ENCODE peak calls at places on chromosome 6, in ten cellular contexts. One of them, this sample, is unnamed.

GRCh38 chr6:38367231-38367630 is 272.5 kb downstream of the BTBD9 start:
- DNase-seq in GM23338: no peak
- DNase-seq in fibroblast of mammary gland: no peak
- DNase-seq in fibroblast of the aortic adventitia: peak
- DNase-seq in cardiac fibroblast: no peak
- DNase-seq in ovary: no peak
- DNase-seq in OCI-LY7: no peak
- DNase-seq in BJ: no peak
- DNase-seq in PC-3: no peak
- DNase-seq in mammary epithelial cell: no peak
- DNase-seq in this sample: no peak

GRCh38 chr6:40585661-40586269 is 1.4 kb downstream of the LRFN2 start:
- DNase-seq in GM23338: peak
- DNase-seq in fibroblast of mammary gland: no peak
- DNase-seq in fibroblast of the aortic adventitia: no peak
- DNase-seq in cardiac fibroblast: no peak
- DNase-seq in ovary: peak
- DNase-seq in OCI-LY7: no peak
- DNase-seq in BJ: no peak
- DNase-seq in PC-3: no peak
- DNase-seq in mammary epithelial cell: no peak
- DNase-seq in this sample: no peak

GRCh38 chr6:107715523-107716321 is 108.4 kb downstream of the SCML4 start:
- DNase-seq in GM23338: no peak
- DNase-seq in fibroblast of mammary gland: no peak
- DNase-seq in fibroblast of the aortic adventitia: no peak
- DNase-seq in cardiac fibroblast: no peak
- DNase-seq in ovary: no peak
- DNase-seq in OCI-LY7: no peak
- DNase-seq in BJ: no peak
- DNase-seq in PC-3: no peak
- DNase-seq in mammary epithelial cell: no peak
- DNase-seq in this sample: no peak

GRCh38 chr6:83601119-83601518 is 88.8 kb downstream of the PRSS35 start:
- DNase-seq in GM23338: no peak
- DNase-seq in fibroblast of mammary gland: no peak
- DNase-seq in fibroblast of the aortic adventitia: peak
- DNase-seq in cardiac fibroblast: no peak
- DNase-seq in ovary: no peak
- DNase-seq in OCI-LY7: no peak
- DNase-seq in BJ: no peak
- DNase-seq in PC-3: no peak
- DNase-seq in mammary epithelial cell: no peak
- DNase-seq in this sample: no peak

GRCh38 chr6:50849781-50850180 is 31.1 kb downstream of the TFAP2B start:
- DNase-seq in GM23338: no peak
- DNase-seq in fibroblast of mammary gland: no peak
- DNase-seq in fibroblast of the aortic adventitia: no peak
- DNase-seq in cardiac fibroblast: no peak
- DNase-seq in ovary: no peak
- DNase-seq in OCI-LY7: no peak
- DNase-seq in BJ: no peak
- DNase-seq in PC-3: no peak
- DNase-seq in mammary epithelial cell: no peak
- DNase-seq in this sample: no peak

GRCh38 chr6:150018846-150019580 is 6.3 kb downstream of the RAET1L start:
- DNase-seq in GM23338: no peak
- DNase-seq in fibroblast of mammary gland: no peak
- DNase-seq in fibroblast of the aortic adventitia: no peak
- DNase-seq in cardiac fibroblast: no peak
- DNase-seq in ovary: no peak
- DNase-seq in OCI-LY7: no peak
- DNase-seq in BJ: no peak
- DNase-seq in PC-3: no peak
- DNase-seq in mammary epithelial cell: no peak
- DNase-seq in this sample: no peak

GRCh38 chr6:108800510-108800909 is 47.7 kb upstream of the ARMC2 start:
- DNase-seq in GM23338: no peak
- DNase-seq in fibroblast of mammary gland: peak
- DNase-seq in fibroblast of the aortic adventitia: peak
- DNase-seq in cardiac fibroblast: peak
- DNase-seq in ovary: no peak
- DNase-seq in OCI-LY7: no peak
- DNase-seq in BJ: no peak
- DNase-seq in PC-3: no peak
- DNase-seq in mammary epithelial cell: no peak
- DNase-seq in this sample: no peak

GRCh38 chr6:95413789-95414188 is 163.5 kb upstream of the MANEA start:
- DNase-seq in GM23338: peak
- DNase-seq in fibroblast of mammary gland: no peak
- DNase-seq in fibroblast of the aortic adventitia: no peak
- DNase-seq in cardiac fibroblast: no peak
- DNase-seq in ovary: no peak
- DNase-seq in OCI-LY7: no peak
- DNase-seq in BJ: no peak
- DNase-seq in PC-3: no peak
- DNase-seq in mammary epithelial cell: no peak
- DNase-seq in this sample: no peak

GRCh38 chr6:77231438-77232305 is 231.6 kb downstream of the HTR1B start:
- DNase-seq in GM23338: no peak
- DNase-seq in fibroblast of mammary gland: peak
- DNase-seq in fibroblast of the aortic adventitia: peak
- DNase-seq in cardiac fibroblast: no peak
- DNase-seq in ovary: no peak
- DNase-seq in OCI-LY7: no peak
- DNase-seq in BJ: no peak
- DNase-seq in PC-3: no peak
- DNase-seq in mammary epithelial cell: no peak
- DNase-seq in this sample: no peak

GRCh38 chr6:52390361-52390727 is 28.4 kb downstream of the PAQR8 start:
- DNase-seq in GM23338: no peak
- DNase-seq in fibroblast of mammary gland: peak
- DNase-seq in fibroblast of the aortic adventitia: peak
- DNase-seq in cardiac fibroblast: peak
- DNase-seq in ovary: no peak
- DNase-seq in OCI-LY7: peak
- DNase-seq in BJ: peak
- DNase-seq in PC-3: peak
- DNase-seq in mammary epithelial cell: peak
- DNase-seq in this sample: peak

GRCh38 chr6:14966111-14966901 is 279.6 kb upstream of the JARID2 start:
- DNase-seq in GM23338: peak
- DNase-seq in fibroblast of mammary gland: no peak
- DNase-seq in fibroblast of the aortic adventitia: peak
- DNase-seq in cardiac fibroblast: peak
- DNase-seq in ovary: no peak
- DNase-seq in OCI-LY7: no peak
- DNase-seq in BJ: no peak
- DNase-seq in PC-3: peak
- DNase-seq in mammary epithelial cell: no peak
- DNase-seq in this sample: peak

GRCh38 chr6:13273202-13273930 is 55.0 kb downstream of the TBC1D7 start:
- DNase-seq in GM23338: no peak
- DNase-seq in fibroblast of mammary gland: no peak
- DNase-seq in fibroblast of the aortic adventitia: no peak
- DNase-seq in cardiac fibroblast: no peak
- DNase-seq in ovary: no peak
- DNase-seq in OCI-LY7: no peak
- DNase-seq in BJ: no peak
- DNase-seq in PC-3: no peak
- DNase-seq in mammary epithelial cell: no peak
- DNase-seq in this sample: no peak
- TF ChIP-seq CTCF in GM23338: no peak
- TF ChIP-seq CTCF in fibroblast of mammary gland: no peak
- TF ChIP-seq CTCF in fibroblast of the aortic adventitia: no peak
- TF ChIP-seq CTCF in cardiac fibroblast: no peak
- TF ChIP-seq CTCF in ovary: no peak
- TF ChIP-seq CTCF in OCI-LY7: no peak
- TF ChIP-seq CTCF in BJ: no peak
- TF ChIP-seq CTCF in PC-3: no peak
- TF ChIP-seq CTCF in mammary epithelial cell: no peak
- TF ChIP-seq CTCF in this sample: no peak

GRCh38 chr6:134454794-134455193 is 136.9 kb upstream of the SGK1 start:
- DNase-seq in GM23338: no peak
- DNase-seq in fibroblast of mammary gland: no peak
- DNase-seq in fibroblast of the aortic adventitia: peak
- DNase-seq in cardiac fibroblast: no peak
- DNase-seq in ovary: no peak
- DNase-seq in OCI-LY7: no peak
- DNase-seq in BJ: no peak
- DNase-seq in PC-3: no peak
- DNase-seq in mammary epithelial cell: no peak
- DNase-seq in this sample: no peak

GRCh38 chr6:134456284-134456683 is 138.4 kb upstream of the SGK1 start:
- DNase-seq in GM23338: no peak
- DNase-seq in fibroblast of mammary gland: no peak
- DNase-seq in fibroblast of the aortic adventitia: no peak
- DNase-seq in cardiac fibroblast: no peak
- DNase-seq in ovary: no peak
- DNase-seq in OCI-LY7: no peak
- DNase-seq in BJ: no peak
- DNase-seq in PC-3: no peak
- DNase-seq in mammary epithelial cell: no peak
- DNase-seq in this sample: peak

GRCh38 chr6:134455319-134455718 is 137.4 kb upstream of the SGK1 start:
- DNase-seq in GM23338: no peak
- DNase-seq in fibroblast of mammary gland: no peak
- DNase-seq in fibroblast of the aortic adventitia: no peak
- DNase-seq in cardiac fibroblast: no peak
- DNase-seq in ovary: no peak
- DNase-seq in OCI-LY7: no peak
- DNase-seq in BJ: no peak
- DNase-seq in PC-3: no peak
- DNase-seq in mammary epithelial cell: peak
- DNase-seq in this sample: no peak

GRCh38 chr6:134458857-134459657 is 141.1 kb upstream of the SGK1 start:
- DNase-seq in GM23338: no peak
- DNase-seq in fibroblast of mammary gland: no peak
- DNase-seq in fibroblast of the aortic adventitia: no peak
- DNase-seq in cardiac fibroblast: no peak
- DNase-seq in ovary: no peak
- DNase-seq in OCI-LY7: no peak
- DNase-seq in BJ: no peak
- DNase-seq in PC-3: no peak
- DNase-seq in mammary epithelial cell: no peak
- DNase-seq in this sample: no peak

DNA sequence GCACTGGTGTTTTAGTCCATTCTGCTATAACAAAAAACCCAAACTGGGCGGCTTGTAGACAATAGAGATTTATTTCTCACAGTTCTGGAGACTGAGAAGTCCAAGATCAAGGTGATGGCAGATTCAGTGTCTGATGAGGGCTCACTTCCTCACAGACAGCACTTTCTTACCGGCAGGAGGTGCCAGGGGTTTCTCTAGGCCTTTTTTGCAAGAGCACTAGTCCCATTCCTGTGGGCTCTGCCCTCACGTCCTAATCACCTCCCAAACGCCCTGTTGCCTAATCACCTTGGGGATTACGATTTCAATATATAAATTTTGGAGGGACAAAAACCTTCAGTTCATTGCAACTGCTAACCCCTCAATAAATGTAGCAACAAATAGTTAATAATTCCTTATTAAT is 140.0 kb upstream of the SGK1 start:
- DNase-seq in GM23338: peak
- DNase-seq in fibroblast of mammary gland: no peak
- DNase-seq in fibroblast of the aortic adventitia: no peak
- DNase-seq in cardiac fibroblast: no peak
- DNase-seq in ovary: no peak
- DNase-seq in OCI-LY7: peak
- DNase-seq in BJ: no peak
- DNase-seq in PC-3: no peak
- DNase-seq in mammary epithelial cell: no peak
- DNase-seq in this sample: no peak
- TF ChIP-seq CTCF in GM23338: no peak
- TF ChIP-seq CTCF in fibroblast of mammary gland: peak
- TF ChIP-seq CTCF in fibroblast of the aortic adventitia: no peak
- TF ChIP-seq CTCF in cardiac fibroblast: peak
- TF ChIP-seq CTCF in ovary: no peak
- TF ChIP-seq CTCF in OCI-LY7: peak
- TF ChIP-seq CTCF in BJ: no peak
- TF ChIP-seq CTCF in PC-3: no peak
- TF ChIP-seq CTCF in mammary epithelial cell: no peak
- TF ChIP-seq CTCF in this sample: no peak

DNA sequence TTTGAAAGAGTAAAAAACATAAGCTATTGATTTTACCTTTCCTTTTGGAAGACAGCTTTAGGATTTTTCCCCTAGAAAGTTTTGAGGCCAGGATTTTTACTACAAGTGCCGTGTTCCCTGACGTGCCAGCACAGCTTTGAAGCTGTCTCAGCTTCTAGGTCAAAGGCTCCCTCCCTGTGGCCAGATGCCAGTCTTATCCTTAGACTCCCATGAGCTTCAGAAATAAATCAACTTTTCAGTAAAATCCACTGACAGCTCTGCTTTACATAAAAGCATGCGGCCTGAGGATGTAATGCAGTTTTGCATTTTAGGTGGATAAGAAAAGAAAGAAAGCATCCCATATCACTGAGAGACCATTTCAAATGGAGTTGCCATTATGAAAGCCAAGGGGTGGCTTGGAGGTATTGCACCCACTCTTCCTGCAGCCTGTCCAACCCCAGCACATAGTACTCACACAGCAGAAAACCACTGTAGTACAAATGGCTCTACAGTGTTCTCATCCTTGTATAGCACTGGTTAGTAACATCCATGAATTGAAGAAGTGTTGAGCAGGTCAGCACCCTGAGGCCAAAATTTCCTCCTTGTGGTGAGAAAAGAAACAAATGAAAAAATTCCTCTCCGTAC is 15.2 kb upstream of the ATXN1 start:
- DNase-seq in GM23338: peak
- DNase-seq in fibroblast of mammary gland: peak
- DNase-seq in fibroblast of the aortic adventitia: no peak
- DNase-seq in cardiac fibroblast: no peak
- DNase-seq in ovary: no peak
- DNase-seq in OCI-LY7: no peak
- DNase-seq in BJ: no peak
- DNase-seq in PC-3: no peak
- DNase-seq in mammary epithelial cell: peak
- DNase-seq in this sample: no peak
- TF ChIP-seq CTCF in GM23338: peak
- TF ChIP-seq CTCF in fibroblast of mammary gland: peak
- TF ChIP-seq CTCF in fibroblast of the aortic adventitia: no peak
- TF ChIP-seq CTCF in cardiac fibroblast: peak
- TF ChIP-seq CTCF in ovary: no peak
- TF ChIP-seq CTCF in OCI-LY7: no peak
- TF ChIP-seq CTCF in BJ: peak
- TF ChIP-seq CTCF in PC-3: peak
- TF ChIP-seq CTCF in mammary epithelial cell: no peak
- TF ChIP-seq CTCF in this sample: no peak

DNA sequence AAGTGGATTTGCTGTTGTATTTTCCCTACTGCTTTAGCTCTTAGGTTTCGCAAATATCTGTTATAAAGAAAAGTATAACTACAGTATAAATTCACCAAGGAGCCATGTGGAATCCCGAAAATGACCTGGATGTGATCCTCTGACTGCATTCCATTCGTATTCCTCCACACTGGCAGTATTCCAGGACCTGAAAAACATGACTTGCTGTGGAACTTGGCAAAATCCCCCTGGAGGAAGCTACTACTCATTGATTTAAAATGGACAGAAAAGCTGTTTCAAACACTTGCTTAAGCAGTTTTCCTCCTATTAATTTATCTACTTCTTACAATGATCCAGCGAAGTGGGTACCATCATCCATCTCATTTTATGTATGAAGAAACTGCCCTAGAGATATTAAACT is 13.3 kb upstream of the ENPP5 start:
- DNase-seq in GM23338: peak
- DNase-seq in fibroblast of mammary gland: peak
- DNase-seq in fibroblast of the aortic adventitia: peak
- DNase-seq in cardiac fibroblast: peak
- DNase-seq in ovary: no peak
- DNase-seq in OCI-LY7: no peak
- DNase-seq in BJ: peak
- DNase-seq in PC-3: peak
- DNase-seq in mammary epithelial cell: peak
- DNase-seq in this sample: peak
- TF ChIP-seq CTCF in GM23338: no peak
- TF ChIP-seq CTCF in fibroblast of mammary gland: peak
- TF ChIP-seq CTCF in fibroblast of the aortic adventitia: peak
- TF ChIP-seq CTCF in cardiac fibroblast: peak
- TF ChIP-seq CTCF in ovary: no peak
- TF ChIP-seq CTCF in OCI-LY7: no peak
- TF ChIP-seq CTCF in BJ: peak
- TF ChIP-seq CTCF in PC-3: no peak
- TF ChIP-seq CTCF in mammary epithelial cell: no peak
- TF ChIP-seq CTCF in this sample: no peak